ENCODE peak calls at places on chromosome 7, in nine cellular contexts. One of them, this sample, is unnamed.

GRCh38 chr7:50771120-50772002 is 11.3 kb downstream of the GRB10 start:
- DNase-seq in adrenal gland: no peak
- DNase-seq in mesenchymal stem cell: no peak
- DNase-seq in brain microvascular endothelial cell: no peak
- DNase-seq in upper lobe of right lung: no peak
- DNase-seq in psoas muscle: no peak
- DNase-seq in tibial artery: no peak
- DNase-seq in CD4-positive, alpha-beta memory T cell: no peak
- DNase-seq in suprapubic skin: no peak
- DNase-seq in this sample: no peak

GRCh38 chr7:151926336-151926712 is 29.9 kb upstream of the GALNTL5 start:
- DNase-seq in psoas muscle: no peak
- DNase-seq in tibial artery: no peak
- DNase-seq in mesenchymal stem cell: no peak
- DNase-seq in upper lobe of right lung: no peak
- DNase-seq in adrenal gland: no peak
- DNase-seq in suprapubic skin: no peak
- DNase-seq in brain microvascular endothelial cell: no peak
- DNase-seq in CD4-positive, alpha-beta memory T cell: no peak
- DNase-seq in this sample: no peak

GRCh38 chr7:46939558-46939957 is 642.4 kb downstream of the TNS3 start:
- DNase-seq in brain microvascular endothelial cell: no peak
- DNase-seq in mesenchymal stem cell: no peak
- DNase-seq in psoas muscle: no peak
- DNase-seq in upper lobe of right lung: no peak
- DNase-seq in suprapubic skin: no peak
- DNase-seq in tibial artery: no peak
- DNase-seq in CD4-positive, alpha-beta memory T cell: no peak
- DNase-seq in adrenal gland: no peak
- DNase-seq in this sample: no peak

GRCh38 chr7:55657654-55658053 is 85.4 kb upstream of the VOPP1 start:
- DNase-seq in brain microvascular endothelial cell: no peak
- DNase-seq in tibial artery: no peak
- DNase-seq in CD4-positive, alpha-beta memory T cell: no peak
- DNase-seq in mesenchymal stem cell: no peak
- DNase-seq in suprapubic skin: no peak
- DNase-seq in adrenal gland: no peak
- DNase-seq in upper lobe of right lung: no peak
- DNase-seq in psoas muscle: no peak
- DNase-seq in this sample: no peak

GRCh38 chr7:5699951-5700384 is 81.5 kb downstream of the RNF216 start:
- DNase-seq in adrenal gland: no peak
- DNase-seq in CD4-positive, alpha-beta memory T cell: peak; percentile 87
- DNase-seq in brain microvascular endothelial cell: peak; percentile 25
- DNase-seq in tibial artery: no peak
- DNase-seq in mesenchymal stem cell: peak; percentile 68
- DNase-seq in psoas muscle: no peak
- DNase-seq in suprapubic skin: no peak
- DNase-seq in upper lobe of right lung: no peak
- DNase-seq in this sample: peak; percentile 43

GRCh38 chr7:16851829-16852228 is 30.0 kb downstream of the AGR3 start:
- DNase-seq in tibial artery: no peak
- DNase-seq in psoas muscle: no peak
- DNase-seq in mesenchymal stem cell: no peak
- DNase-seq in adrenal gland: no peak
- DNase-seq in upper lobe of right lung: no peak
- DNase-seq in suprapubic skin: no peak
- DNase-seq in brain microvascular endothelial cell: no peak
- DNase-seq in CD4-positive, alpha-beta memory T cell: no peak
- DNase-seq in this sample: no peak

GRCh38 chr7:117322741-117323584 is at the start of gene WNT2:
- DNase-seq in suprapubic skin: no peak
- DNase-seq in CD4-positive, alpha-beta memory T cell: no peak
- DNase-seq in tibial artery: no peak
- DNase-seq in mesenchymal stem cell: no peak
- DNase-seq in brain microvascular endothelial cell: no peak
- DNase-seq in upper lobe of right lung: no peak
- DNase-seq in psoas muscle: no peak
- DNase-seq in adrenal gland: no peak
- DNase-seq in this sample: no peak

GRCh38 chr7:54796150-54796549 is 37.1 kb upstream of the SEC61G start:
- DNase-seq in tibial artery: no peak
- DNase-seq in CD4-positive, alpha-beta memory T cell: no peak
- DNase-seq in adrenal gland: no peak
- DNase-seq in upper lobe of right lung: no peak
- DNase-seq in suprapubic skin: no peak
- DNase-seq in brain microvascular endothelial cell: no peak
- DNase-seq in mesenchymal stem cell: no peak
- DNase-seq in psoas muscle: no peak
- DNase-seq in this sample: no peak

GRCh38 chr7:98283887-98284222 is 2.4 kb downstream of the BRI3 start:
- DNase-seq in adrenal gland: no peak
- DNase-seq in tibial artery: no peak
- DNase-seq in psoas muscle: no peak
- DNase-seq in brain microvascular endothelial cell: no peak
- DNase-seq in suprapubic skin: no peak
- DNase-seq in upper lobe of right lung: peak; percentile 69
- DNase-seq in CD4-positive, alpha-beta memory T cell: no peak
- DNase-seq in mesenchymal stem cell: no peak
- DNase-seq in this sample: no peak

GRCh38 chr7:143447500-143447899 is 4.2 kb downstream of the TAS2R60 start:
- DNase-seq in upper lobe of right lung: no peak
- DNase-seq in psoas muscle: no peak
- DNase-seq in adrenal gland: no peak
- DNase-seq in suprapubic skin: no peak
- DNase-seq in tibial artery: no peak
- DNase-seq in CD4-positive, alpha-beta memory T cell: no peak
- DNase-seq in brain microvascular endothelial cell: no peak
- DNase-seq in mesenchymal stem cell: no peak
- DNase-seq in this sample: no peak

GRCh38 chr7:137007001-137007725 is 138.7 kb downstream of the CHRM2 start:
- DNase-seq in psoas muscle: no peak
- DNase-seq in adrenal gland: no peak
- DNase-seq in CD4-positive, alpha-beta memory T cell: no peak
- DNase-seq in upper lobe of right lung: no peak
- DNase-seq in suprapubic skin: no peak
- DNase-seq in mesenchymal stem cell: peak; percentile 76
- DNase-seq in brain microvascular endothelial cell: peak; percentile 21
- DNase-seq in tibial artery: no peak
- DNase-seq in this sample: no peak

GRCh38 chr7:91759205-91759863 is 121.2 kb downstream of the MTERF1 start:
- DNase-seq in upper lobe of right lung: peak; percentile 87
- DNase-seq in brain microvascular endothelial cell: peak; percentile 85
- DNase-seq in suprapubic skin: no peak
- DNase-seq in psoas muscle: no peak
- DNase-seq in tibial artery: no peak
- DNase-seq in adrenal gland: no peak
- DNase-seq in mesenchymal stem cell: peak; percentile 3
- DNase-seq in CD4-positive, alpha-beta memory T cell: no peak
- DNase-seq in this sample: no peak

GRCh38 chr7:74030861-74031260 is 2.9 kb downstream of the ELN start:
- DNase-seq in tibial artery: no peak
- DNase-seq in psoas muscle: no peak
- DNase-seq in upper lobe of right lung: no peak
- DNase-seq in brain microvascular endothelial cell: no peak
- DNase-seq in CD4-positive, alpha-beta memory T cell: no peak
- DNase-seq in mesenchymal stem cell: no peak
- DNase-seq in suprapubic skin: no peak
- DNase-seq in adrenal gland: no peak
- DNase-seq in this sample: no peak

GRCh38 chr7:72123913-72124312 is 288.2 kb downstream of the CALN1 start:
- DNase-seq in CD4-positive, alpha-beta memory T cell: no peak
- DNase-seq in adrenal gland: no peak
- DNase-seq in suprapubic skin: no peak
- DNase-seq in tibial artery: no peak
- DNase-seq in mesenchymal stem cell: no peak
- DNase-seq in upper lobe of right lung: no peak
- DNase-seq in brain microvascular endothelial cell: no peak
- DNase-seq in psoas muscle: no peak
- DNase-seq in this sample: no peak

GRCh38 chr7:17986826-17987225 is 40.8 kb downstream of the PRPS1L1 start:
- DNase-seq in tibial artery: no peak
- DNase-seq in suprapubic skin: no peak
- DNase-seq in mesenchymal stem cell: peak; percentile 84
- DNase-seq in adrenal gland: no peak
- DNase-seq in upper lobe of right lung: no peak
- DNase-seq in psoas muscle: no peak
- DNase-seq in CD4-positive, alpha-beta memory T cell: no peak
- DNase-seq in brain microvascular endothelial cell: peak; percentile 60
- DNase-seq in this sample: no peak

GRCh38 chr7:16929146-16929762 is 47.5 kb upstream of the AGR3 start:
- DNase-seq in adrenal gland: no peak
- DNase-seq in upper lobe of right lung: no peak
- DNase-seq in brain microvascular endothelial cell: no peak
- DNase-seq in tibial artery: no peak
- DNase-seq in suprapubic skin: no peak
- DNase-seq in CD4-positive, alpha-beta memory T cell: no peak
- DNase-seq in psoas muscle: no peak
- DNase-seq in mesenchymal stem cell: no peak
- DNase-seq in this sample: no peak

GRCh38 chr7:158827411-158828342 is 1.6 kb downstream of the ESYT2 start:
- DNase-seq in psoas muscle: no peak
- DNase-seq in brain microvascular endothelial cell: no peak
- DNase-seq in mesenchymal stem cell: peak; percentile 64
- DNase-seq in adrenal gland: no peak
- DNase-seq in CD4-positive, alpha-beta memory T cell: peak; percentile 64
- DNase-seq in suprapubic skin: no peak
- DNase-seq in upper lobe of right lung: no peak
- DNase-seq in tibial artery: no peak
- DNase-seq in this sample: no peak

GRCh38 chr7:73706122-73707044 is 13.1 kb downstream of the STX1A start:
- DNase-seq in CD4-positive, alpha-beta memory T cell: no peak
- DNase-seq in suprapubic skin: no peak
- DNase-seq in mesenchymal stem cell: peak; percentile 10
- DNase-seq in upper lobe of right lung: no peak
- DNase-seq in psoas muscle: no peak
- DNase-seq in adrenal gland: no peak
- DNase-seq in brain microvascular endothelial cell: peak; percentile 52
- DNase-seq in tibial artery: no peak
- DNase-seq in this sample: no peak

GRCh38 chr7:121329460-121330052 is 756 bp downstream of the WNT16 start:
- DNase-seq in psoas muscle: no peak
- DNase-seq in upper lobe of right lung: peak; percentile 64
- DNase-seq in brain microvascular endothelial cell: no peak
- DNase-seq in suprapubic skin: no peak
- DNase-seq in mesenchymal stem cell: no peak
- DNase-seq in adrenal gland: no peak
- DNase-seq in tibial artery: no peak
- DNase-seq in CD4-positive, alpha-beta memory T cell: no peak
- DNase-seq in this sample: no peak
- H3K4me3 ChIP-seq in psoas muscle: peak overlapping the region; percentile 65
- H3K4me3 ChIP-seq in upper lobe of right lung: peak overlapping the region; percentile 30
- H3K4me3 ChIP-seq in brain microvascular endothelial cell: peak overlapping the region; percentile 64
- H3K4me3 ChIP-seq in suprapubic skin: peak overlapping the region; percentile 56
- H3K4me3 ChIP-seq in mesenchymal stem cell: peak overlapping the region; percentile 75
- H3K4me3 ChIP-seq in adrenal gland: no peak overlapping the region
- H3K4me3 ChIP-seq in tibial artery: peak overlapping the region; percentile 20
- H3K4me3 ChIP-seq in CD4-positive, alpha-beta memory T cell: no peak overlapping the region
- H3K4me3 ChIP-seq in this sample: no peak overlapping the region

DNA sequence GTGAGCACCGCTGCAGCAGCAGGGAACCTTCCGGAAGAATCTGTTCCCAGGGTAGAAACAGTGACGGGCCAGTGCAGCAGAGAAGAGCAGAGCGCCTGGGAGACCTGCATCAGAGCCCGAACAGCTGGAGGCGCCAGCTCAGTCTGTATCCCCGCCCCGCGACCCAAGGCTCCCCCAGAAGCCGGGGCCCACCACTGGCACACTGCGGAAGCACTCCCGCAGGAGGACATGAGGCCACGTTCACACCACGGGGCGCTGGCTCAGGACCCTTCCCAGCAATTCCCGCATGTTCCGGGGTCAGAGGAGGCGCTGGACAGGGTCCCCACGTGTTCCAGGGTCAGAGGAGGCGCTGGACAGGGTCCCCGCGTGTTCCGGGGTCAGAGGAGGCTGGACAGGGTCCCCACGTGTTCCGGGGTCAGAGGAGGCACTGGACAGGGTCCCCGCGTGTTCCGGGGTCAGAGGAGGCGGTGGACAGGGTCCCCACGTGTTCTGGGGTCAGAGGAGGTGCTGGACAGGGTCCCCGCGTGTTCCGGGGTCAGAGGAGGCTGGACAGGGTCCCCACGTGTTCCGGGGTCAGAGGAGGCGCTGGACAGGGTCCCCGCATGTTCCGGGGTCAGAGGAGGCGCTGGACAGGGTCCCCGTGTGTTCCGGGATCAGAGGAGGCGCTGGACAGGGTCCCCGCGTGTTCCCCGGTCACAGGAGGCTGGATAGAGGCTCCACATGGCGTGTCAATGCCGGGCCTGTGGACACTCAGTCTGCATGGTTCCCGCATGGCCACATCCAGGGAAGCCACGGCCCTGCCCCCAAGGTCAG is 117.6 kb downstream of the MAD1L1 start:
- DNase-seq in adrenal gland: no peak
- DNase-seq in tibial artery: no peak
- DNase-seq in mesenchymal stem cell: no peak
- DNase-seq in brain microvascular endothelial cell: no peak
- DNase-seq in CD4-positive, alpha-beta memory T cell: no peak
- DNase-seq in upper lobe of right lung: no peak
- DNase-seq in psoas muscle: no peak
- DNase-seq in suprapubic skin: no peak
- DNase-seq in this sample: no peak
- H3K27ac ChIP-seq in adrenal gland: no peak overlapping the region
- H3K27ac ChIP-seq in tibial artery: no peak overlapping the region
- H3K27ac ChIP-seq in mesenchymal stem cell: no peak overlapping the region
- H3K27ac ChIP-seq in brain microvascular endothelial cell: no peak overlapping the region
- H3K27ac ChIP-seq in CD4-positive, alpha-beta memory T cell: no peak overlapping the region
- H3K27ac ChIP-seq in upper lobe of right lung: no peak overlapping the region
- H3K27ac ChIP-seq in psoas muscle: peak overlapping the region; percentile 79
- H3K27ac ChIP-seq in suprapubic skin: no peak overlapping the region
- H3K27ac ChIP-seq in this sample: no peak overlapping the region

DNA sequence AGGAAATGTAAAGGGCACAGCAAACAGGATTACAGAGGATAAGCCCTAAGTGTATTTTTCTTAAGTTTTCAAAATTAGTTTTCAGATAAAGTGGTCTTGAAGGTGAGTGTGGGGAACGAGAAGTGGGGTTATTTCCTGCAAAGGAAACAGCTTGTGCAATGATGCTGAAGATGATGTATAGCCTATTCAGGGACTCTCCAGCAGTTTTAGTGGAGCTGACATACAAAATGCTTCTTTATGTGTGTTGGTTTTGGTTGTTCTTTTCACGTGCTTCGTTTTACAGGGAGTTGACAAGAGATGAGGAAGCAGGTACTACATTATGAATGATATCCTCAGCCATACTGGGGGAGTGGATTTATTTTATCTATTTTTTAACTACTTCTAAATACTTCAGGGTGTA is 20.5 kb downstream of the CASD1 start:
- DNase-seq in mesenchymal stem cell: no peak
- DNase-seq in upper lobe of right lung: no peak
- DNase-seq in psoas muscle: no peak
- DNase-seq in tibial artery: no peak
- DNase-seq in suprapubic skin: no peak
- DNase-seq in adrenal gland: no peak
- DNase-seq in brain microvascular endothelial cell: no peak
- DNase-seq in CD4-positive, alpha-beta memory T cell: no peak
- DNase-seq in this sample: no peak
- H3K36me3 ChIP-seq in mesenchymal stem cell: no peaks in the 10 kb centered on the region
- H3K36me3 ChIP-seq in upper lobe of right lung: peaks cover 35% of the 10 kb centered on the region
- H3K36me3 ChIP-seq in psoas muscle: peaks cover 67% of the 10 kb centered on the region
- H3K36me3 ChIP-seq in tibial artery: peaks cover 23% of the 10 kb centered on the region
- H3K36me3 ChIP-seq in suprapubic skin: peaks cover 25% of the 10 kb centered on the region
- H3K36me3 ChIP-seq in adrenal gland: peaks cover 3% of the 10 kb centered on the region
- H3K36me3 ChIP-seq in brain microvascular endothelial cell: no peaks in the 10 kb centered on the region
- H3K36me3 ChIP-seq in CD4-positive, alpha-beta memory T cell: peaks cover 9% of the 10 kb centered on the region
- H3K36me3 ChIP-seq in this sample: peaks cover 12% of the 10 kb centered on the region

GRCh38 chr7:150800576-150801241 is at the start of gene TMEM176A:
- DNase-seq in mesenchymal stem cell: no peak
- DNase-seq in upper lobe of right lung: no peak
- DNase-seq in psoas muscle: no peak
- DNase-seq in tibial artery: no peak
- DNase-seq in brain microvascular endothelial cell: no peak
- DNase-seq in suprapubic skin: no peak
- DNase-seq in adrenal gland: no peak
- DNase-seq in CD4-positive, alpha-beta memory T cell: peak; percentile 14
- DNase-seq in this sample: no peak
- H3K4me3 ChIP-seq in mesenchymal stem cell: no peak within 1 kb of the TSS
- H3K4me3 ChIP-seq in upper lobe of right lung: peak within 1 kb of the TSS; percentile 59
- H3K4me3 ChIP-seq in psoas muscle: peak within 1 kb of the TSS; percentile 61
- H3K4me3 ChIP-seq in tibial artery: peak within 1 kb of the TSS; percentile 37
- H3K4me3 ChIP-seq in brain microvascular endothelial cell: no peak within 1 kb of the TSS
- H3K4me3 ChIP-seq in suprapubic skin: peak within 1 kb of the TSS; percentile 64
- H3K4me3 ChIP-seq in adrenal gland: no peak within 1 kb of the TSS
- H3K4me3 ChIP-seq in CD4-positive, alpha-beta memory T cell: peak within 1 kb of the TSS; percentile 32
- H3K4me3 ChIP-seq in this sample: no peak within 1 kb of the TSS

This sample was measured in CD8-positive, alpha-beta memory T cell.